ENCODE peak calls at places on chromosomes 6 and 20, in four cellular contexts. D is HCT116, F is IMR-90, C is tibial artery. H is an unnamed sample.

GRCh38 chr6:143396497-143397228 is 53.8 kb downstream of the ADAT2 start:
- DNase-seq in F (no peak), D (no peak), C (no peak), H (no peak)

GRCh38 chr6:107237992-107238660 is 122.8 kb upstream of the BEND3 start:
- DNase-seq in F (peak), C (no peak), D (no peak), H (no peak)

GRCh38 chr6:118630067-118630466 is 21.3 kb downstream of the CEP85L start:
- DNase-seq in F (no peak), C (no peak), D (no peak), H (no peak)

GRCh38 chr6:36857325-36857724 is 17.3 kb downstream of the PPIL1 start:
- DNase-seq in C (peak), D (no peak), F (no peak), H (no peak)

GRCh38 chr20:46137816-46138215 is 19.7 kb downstream of the CD40 start:
- DNase-seq in F (no peak), D (no peak), C (no peak), H (no peak)

GRCh38 chr6:113859349-113860164 is 2.4 kb downstream of the MARCKS start:
- DNase-seq in D (no peak), F (peak), C (peak), H (no peak)

GRCh38 chr6:170108456-170108855 is 182.4 kb downstream of the DLL1 start:
- DNase-seq in C (peak), D (no peak), F (no peak), H (no peak)

GRCh38 chr6:117477988-117478852 is 4.3 kb upstream of the DCBLD1 start:
- DNase-seq in F (no peak), C (no peak), D (no peak), H (no peak)

GRCh38 chr6:169938731-169939130 is 187.3 kb downstream of the ERMARD start:
- DNase-seq in F (no peak), D (no peak), C (no peak), H (no peak)

GRCh38 chr20:62366370-62367135 is 559 bp downstream of the LAMA5 start:
- DNase-seq in D (no peak), F (no peak), C (peak), H (no peak)

GRCh38 chr20:56422131-56422823 is 10.2 kb downstream of the CASS4 start:
- DNase-seq in F (peak), C (peak), D (peak), H (peak)

GRCh38 chr6:138428943-138429616 is 25.1 kb downstream of the HEBP2 start:
- DNase-seq in F (peak), D (peak), C (no peak), H (peak)

GRCh38 chr20:23049201-23049932 is at the start of gene THBD:
- DNase-seq in F (peak), C (peak), D (no peak), H (no peak)

GRCh38 chr20:24208652-24209051 is 220.1 kb upstream of the GGTLC1 start:
- DNase-seq in F (no peak), C (no peak), D (no peak), H (no peak)

GRCh38 chr6:46324706-46325105 is 153.9 kb upstream of the ENPP5 start:
- DNase-seq in C (no peak), D (no peak), F (no peak), H (no peak)

GRCh38 chr6:168658059-168658458 is 217.1 kb downstream of the SMOC2 start:
- DNase-seq in C (no peak), D (no peak), F (no peak), H (no peak)

GRCh38 chr6:120211955-120212792 is 862.6 kb upstream of the MAN1A1 start:
- DNase-seq in D (no peak), C (no peak), F (no peak), H (no peak)

GRCh38 chr20:19756756-19757486 is 1.1 kb upstream of the RIN2 start:
- DNase-seq in F (no peak), D (no peak), C (no peak), H (no peak)

GRCh38 chr6:835476-836160 is 142.7 kb upstream of the EXOC2 start:
- DNase-seq in D (no peak), F (no peak), C (no peak), H (no peak)

GRCh38 chr6:88662163-88662580 is 301.2 kb downstream of the RNGTT start:
- DNase-seq in F (no peak), D (peak), C (no peak), H (no peak)

GRCh38 chr6:116371384-116372209 is 850 bp downstream of the DSE start:
- DNase-seq in F (peak), C (peak), D (peak), H (peak)

GRCh38 chr6:123223461-123223860 is 227.4 kb downstream of the CLVS2 start:
- DNase-seq in D (no peak), C (no peak), F (no peak), H (no peak)

GRCh38 chr6:90083891-90084290 is 189.6 kb downstream of the GJA10 start:
- DNase-seq in D (no peak), F (no peak), C (no peak), H (no peak)

GRCh38 chr6:33432546-33432945 is 12.7 kb downstream of the SYNGAP1 start:
- DNase-seq in F (no peak), C (peak), D (no peak), H (no peak)

GRCh38 chr6:38375341-38375740 is 264.4 kb downstream of the BTBD9 start:
- DNase-seq in C (no peak), F (no peak), D (no peak), H (no peak)

GRCh38 chr6:149405823-149406765 is 6.0 kb downstream of the SUMO4 start:
- DNase-seq in D (no peak), F (peak), C (no peak), H (no peak)

GRCh38 chr6:3349388-3350251 is 90.9 kb downstream of the PSMG4 start:
- DNase-seq in D (no peak), F (no peak), C (no peak), H (no peak)

DNA sequence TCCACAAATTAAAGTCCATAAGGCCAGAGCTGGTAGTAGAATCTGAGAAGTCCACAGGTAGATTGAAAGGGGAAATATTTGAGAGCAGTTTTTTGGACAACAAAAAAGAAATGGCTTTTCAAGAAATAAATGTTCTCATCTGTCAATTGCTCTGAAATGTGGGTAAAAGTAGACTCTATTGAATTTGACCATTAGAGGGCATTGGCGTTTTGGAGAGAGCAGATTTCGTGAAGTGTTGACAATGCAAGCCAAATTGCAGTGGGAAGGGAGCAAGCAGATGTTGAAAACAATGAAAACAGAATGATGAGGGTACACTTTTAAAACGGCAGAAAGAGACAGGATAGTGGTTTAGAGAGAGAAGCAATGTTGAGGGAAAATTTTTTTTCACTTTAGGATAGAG is 149.1 kb upstream of the FAM83B start:
- DNase-seq in C (no peak), F (peak), D (peak), H (no peak)
- TF ChIP-seq CTCF in C (no peak), F (peak), D (peak), H (peak)

GRCh38 chr6:125794342-125795137 is 3.8 kb downstream of the NCOA7 start:
- DNase-seq in D (no peak), C (no peak), F (peak), H (no peak)

GRCh38 chr6:125792172-125792571 is 1.4 kb downstream of the NCOA7 start:
- DNase-seq in D (no peak), F (no peak), C (no peak), H (no peak)

GRCh38 chr6:125792680-125793079 is 1.9 kb downstream of the NCOA7 start:
- DNase-seq in D (no peak), F (peak), C (no peak), H (no peak)

GRCh38 chr6:125793863-125794262 is 3.1 kb downstream of the NCOA7 start:
- DNase-seq in C (no peak), F (no peak), D (no peak), H (no peak)

DNA sequence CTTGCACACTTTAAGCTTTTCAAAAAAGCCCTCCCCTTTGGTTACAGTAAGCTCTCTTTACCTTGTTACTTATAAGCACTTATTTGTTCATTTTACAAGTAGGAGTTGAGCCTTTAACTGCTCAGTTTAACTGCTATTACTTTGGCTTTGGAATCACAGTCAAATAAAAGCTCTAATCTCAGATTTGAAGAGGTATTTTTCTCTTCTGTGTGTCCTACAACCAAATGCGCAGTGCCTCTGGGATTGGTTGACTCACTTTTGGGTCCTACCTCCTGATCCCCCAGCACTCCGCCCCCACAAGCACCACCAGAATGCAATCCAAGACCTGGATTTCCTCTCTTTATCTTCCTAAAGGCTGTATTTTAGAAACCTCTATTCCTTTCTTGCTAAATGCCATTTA is 2.5 kb downstream of the NCOA7 start:
- DNase-seq in C (no peak), D (no peak), F (no peak), H (no peak)
- H3K4me3 ChIP-seq in C (peak), D (no peak), F (no peak), H (no peak)

DNA sequence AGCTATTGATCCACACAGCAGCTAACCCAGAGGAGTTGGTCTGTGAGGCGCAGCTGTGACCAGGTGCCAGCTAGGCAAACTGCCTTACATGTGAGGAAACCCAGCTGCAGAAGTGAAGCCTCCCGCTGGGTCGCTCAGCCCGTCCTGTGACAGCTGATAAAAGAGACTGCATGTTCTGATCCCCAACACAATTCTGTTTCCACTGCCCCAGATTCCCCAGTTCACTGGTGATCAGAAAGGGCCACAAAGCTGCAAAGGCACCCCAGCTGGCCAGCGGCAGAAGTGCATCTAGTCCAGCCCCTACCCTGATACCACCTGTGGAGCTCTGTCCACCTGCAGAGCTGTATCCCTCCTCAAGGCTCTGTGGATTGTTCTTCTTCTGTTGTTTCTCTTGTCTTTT is 64.5 kb downstream of the CTNNBL1 start:
- DNase-seq in C (no peak), F (no peak), D (no peak), H (no peak)
- TF ChIP-seq CTCF in C (no peak), F (no peak), D (peak), H (no peak)

DNA sequence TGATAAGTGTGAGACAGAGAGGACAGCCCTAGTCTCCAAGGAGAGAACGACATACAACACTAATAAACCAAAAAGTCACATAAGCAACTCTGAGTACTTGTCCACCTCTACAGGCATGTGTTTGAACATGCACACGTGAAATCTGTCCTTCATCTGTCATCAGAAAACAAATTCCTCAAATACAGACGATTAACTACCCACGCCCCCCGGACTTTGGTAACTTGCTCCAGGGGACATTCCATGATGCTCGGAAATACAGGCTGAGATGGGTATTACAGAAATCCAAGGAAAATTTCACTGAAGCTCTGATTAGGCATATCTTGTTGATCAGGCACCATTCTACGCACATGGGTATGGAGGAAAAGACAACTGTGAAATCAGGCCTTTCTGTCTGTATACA is 57.8 kb downstream of the LYRM4 start:
- DNase-seq in C (no peak), D (no peak), F (no peak), H (no peak)
- H3K4me3 ChIP-seq in C (no peak), D (no peak), F (no peak), H (no peak)

GRCh38 chr20:58705525-58705924 is 12.9 kb downstream of the NPEPL1 start:
- DNase-seq in D (no peak), C (no peak), F (no peak), H (no peak)

GRCh38 chr20:58702859-58703648 is 10.5 kb downstream of the NPEPL1 start:
- DNase-seq in F (no peak), D (no peak), C (no peak), H (no peak)

GRCh38 chr20:58702161-58702510 is 9.5 kb downstream of the NPEPL1 start:
- DNase-seq in D (no peak), F (no peak), C (no peak), H (no peak)

GRCh38 chr20:58701431-58702160 is 9.0 kb downstream of the NPEPL1 start:
- DNase-seq in C (peak), F (no peak), D (no peak), H (no peak)

DNA sequence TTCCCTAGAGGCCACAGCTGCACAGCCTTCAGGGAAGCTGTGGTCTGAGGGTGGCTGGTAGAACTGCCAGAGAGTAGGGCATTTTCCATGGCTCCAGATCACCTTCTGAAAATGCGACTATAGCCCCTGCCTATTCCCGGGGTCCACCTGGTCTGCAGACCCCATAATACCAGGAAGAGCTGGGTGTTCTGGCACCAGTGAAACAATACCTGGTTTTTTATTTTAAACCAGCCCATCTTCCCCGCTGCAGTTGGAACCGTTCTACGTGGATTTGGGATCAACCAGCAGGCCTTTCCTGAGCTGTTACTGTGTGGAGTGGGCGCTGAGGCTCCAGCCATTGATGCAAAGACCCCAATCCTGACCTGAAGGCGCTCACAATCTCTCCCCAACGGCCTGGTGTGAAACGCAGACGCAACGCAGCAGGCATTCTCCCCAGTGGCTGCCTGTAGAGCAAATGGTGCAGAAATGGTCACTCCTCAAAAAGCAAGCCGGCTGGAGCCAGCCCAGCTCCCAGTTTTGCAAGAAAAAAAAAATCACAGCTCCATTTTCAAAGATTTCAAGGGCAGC is 11.2 kb downstream of the NPEPL1 start:
- DNase-seq in F (no peak), C (no peak), D (no peak), H (no peak)
- TF ChIP-seq CTCF in F (no peak), C (no peak), D (no peak), H (no peak)

DNA sequence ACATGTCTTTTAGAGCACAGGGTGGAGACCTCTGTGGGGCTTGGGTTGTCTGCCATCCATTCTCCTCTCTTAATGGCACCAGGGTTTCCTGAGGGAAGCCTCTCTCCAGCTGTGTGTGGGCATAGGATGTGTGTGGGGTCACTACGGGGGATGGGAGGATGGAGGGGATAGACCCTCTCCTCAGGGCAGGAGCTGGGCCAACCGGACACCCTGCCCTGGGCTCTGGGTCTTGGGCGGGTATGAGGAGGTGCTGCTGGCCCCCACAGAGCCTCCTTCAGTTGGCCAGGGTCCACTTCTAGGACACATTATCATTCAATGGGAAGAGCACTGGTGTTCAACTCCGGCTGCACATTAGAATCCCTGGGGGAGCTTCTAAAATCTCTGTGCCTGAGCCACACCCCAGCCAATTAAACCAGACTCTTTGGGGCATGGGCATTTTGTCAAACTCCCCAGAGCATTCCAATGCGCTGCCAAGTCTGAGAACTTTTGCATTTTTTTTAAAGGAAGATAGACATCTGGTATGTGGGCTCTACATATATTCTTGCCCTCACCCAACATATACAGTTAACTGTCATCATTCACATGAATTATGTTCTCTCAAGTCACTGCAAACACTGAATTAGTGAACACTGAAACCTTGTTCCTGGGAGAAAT is 38.5 kb downstream of the TRAM2 start:
- DNase-seq in D (no peak), F (no peak), C (no peak), H (no peak)
- H3K4me3 ChIP-seq in D (no peak), F (no peak), C (no peak), H (no peak)

GRCh38 chr6:16769986-16770376 is 8.7 kb upstream of the ATXN1 start:
- DNase-seq in C (no peak), F (peak), D (no peak), H (peak)
- TF ChIP-seq CTCF in C (no peak), F (no peak), D (no peak), H (no peak)

GRCh38 chr6:43434943-43435342 is 7.6 kb downstream of the ABCC10 start:
- DNase-seq in F (no peak), C (no peak), D (no peak), H (no peak)

GRCh38 chr6:43433148-43433547 is 5.8 kb downstream of the ABCC10 start:
- DNase-seq in F (no peak), C (no peak), D (no peak), H (no peak)

GRCh38 chr6:43434441-43434840 is 7.1 kb downstream of the ABCC10 start:
- DNase-seq in D (no peak), F (no peak), C (no peak), H (no peak)

GRCh38 chr6:43434001-43434400 is 6.7 kb downstream of the ABCC10 start:
- DNase-seq in D (no peak), F (no peak), C (no peak), H (no peak)

GRCh38 chr6:43432009-43432945 is 4.9 kb downstream of the ABCC10 start:
- DNase-seq in D (no peak), F (no peak), C (no peak), H (no peak)
- H3K4me3 ChIP-seq in D (no peak), F (no peak), C (no peak), H (no peak)

GRCh38 chr20:59387891-59388290 is 87.5 kb downstream of the EDN3 start:
- DNase-seq in C (no peak), F (no peak), D (no peak), H (no peak)

GRCh38 chr20:59382907-59383306 is 82.5 kb downstream of the EDN3 start:
- DNase-seq in F (no peak), C (no peak), D (no peak), H (no peak)

GRCh38 chr20:59385038-59385437 is 84.6 kb downstream of the EDN3 start:
- DNase-seq in C (no peak), F (no peak), D (no peak), H (no peak)

GRCh38 chr20:59386819-59387218 is 86.4 kb downstream of the EDN3 start:
- DNase-seq in C (no peak), D (no peak), F (no peak), H (no peak)

DNA sequence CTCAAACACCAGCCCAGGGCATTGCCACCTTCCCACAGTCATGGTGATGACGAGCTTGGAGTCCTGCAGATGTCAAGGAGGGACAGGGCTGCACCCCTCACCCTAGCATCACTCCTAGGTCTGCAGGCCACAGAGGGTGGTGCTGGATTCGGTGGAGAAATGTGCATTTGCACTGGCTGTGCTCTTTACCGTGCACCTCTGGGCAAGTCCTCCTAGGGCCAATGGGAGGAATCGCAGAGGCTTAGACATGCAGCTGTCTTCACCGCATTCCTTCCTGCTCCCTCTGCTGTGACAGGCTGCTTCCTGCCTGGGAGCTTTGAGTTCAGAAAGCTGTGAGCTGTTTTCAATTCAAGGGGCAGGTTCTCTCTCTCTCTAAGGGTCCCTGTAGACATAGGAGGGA is 85.0 kb downstream of the EDN3 start:
- DNase-seq in F (no peak), D (no peak), C (no peak), H (no peak)
- TF ChIP-seq CTCF in F (no peak), D (no peak), C (no peak), H (no peak)

H was measured in AG09309.